ENCODE peak calls at places on chromosome 3, in eight cellular contexts. Z is activated naive CD4-positive, alpha-beta T cell; E is adrenal gland; K is choroid plexus epithelial cell; D is skeletal muscle cell; O is GM10248; B is bronchial epithelial cell; U is anterior cingulate cortex. R is an unnamed sample.

GRCh38 chr3:188972313-188972712 is 199.5 kb upstream of the TPRG1 start:
- DNase-seq in D (no peak), B (no peak), K (no peak), Z (no peak), E (no peak), U (no peak), O (no peak), R (no peak)

GRCh38 chr3:113063126-113063894 is 72.5 kb downstream of the GTPBP8 start:
- DNase-seq in O (no peak), U (no peak), E (no peak), Z (no peak), D (no peak), B (peak), K (no peak), R (no peak)

GRCh38 chr3:126543457-126544090 is 15.2 kb downstream of the C3orf22 start:
- DNase-seq in Z (no peak), D (no peak), E (no peak), B (no peak), K (no peak), O (no peak), U (no peak), R (no peak)

GRCh38 chr3:127483902-127484591 is 106.5 kb downstream of the TPRA1 start:
- DNase-seq in U (no peak), O (peak), E (peak), K (no peak), B (no peak), Z (no peak), D (no peak), R (no peak)

GRCh38 chr3:46369675-46370132 is 1.0 kb upstream of the CCR5 start:
- DNase-seq in B (no peak), Z (no peak), D (no peak), O (no peak), E (no peak), K (no peak), U (no peak), R (no peak)

GRCh38 chr3:46913644-46914043 is 36.1 kb downstream of the PTH1R start:
- DNase-seq in D (peak), Z (no peak), K (peak), B (peak), E (peak), U (no peak), O (no peak), R (no peak)

GRCh38 chr3:28840976-28841376 is 439.9 kb upstream of the RBMS3 start:
- DNase-seq in E (no peak), D (no peak), B (no peak), U (no peak), K (no peak), O (no peak), Z (no peak), R (no peak)

GRCh38 chr3:146184616-146185015 is 23.6 kb upstream of the PLOD2 start:
- DNase-seq in Z (no peak), E (peak), D (no peak), O (no peak), U (no peak), K (peak), B (peak), R (no peak)

GRCh38 chr3:125163739-125164601 is 48.6 kb downstream of the SLC12A8 start:
- DNase-seq in D (no peak), Z (no peak), K (peak), O (peak), E (no peak), B (peak), U (no peak), R (no peak)

GRCh38 chr3:147415337-147415736 is 6.2 kb downstream of the ZIC1 start:
- DNase-seq in D (no peak), Z (no peak), K (peak), U (no peak), O (no peak), B (no peak), E (no peak), R (no peak)

GRCh38 chr3:36418296-36418695 is 38.0 kb downstream of the STAC start:
- DNase-seq in B (peak), E (no peak), D (no peak), Z (no peak), O (no peak), U (no peak), K (peak), R (no peak)

GRCh38 chr3:110865934-110866333 is 205.7 kb upstream of the NECTIN3 start:
- DNase-seq in Z (no peak), K (no peak), B (no peak), D (no peak), O (no peak), U (no peak), E (no peak), R (no peak)

GRCh38 chr3:14216257-14217048 is 37.8 kb downstream of the LSM3 start:
- DNase-seq in Z (peak), K (peak), E (peak), B (peak), O (no peak), U (peak), D (no peak), R (peak)

GRCh38 chr3:183966361-183966791 is 51.3 kb downstream of the ABCC5 start:
- DNase-seq in O (no peak), U (no peak), Z (no peak), B (peak), D (no peak), E (no peak), K (no peak), R (no peak)

GRCh38 chr3:63303238-63303637 is 25.1 kb downstream of the SYNPR start:
- DNase-seq in E (no peak), Z (no peak), B (peak), U (no peak), K (no peak), O (no peak), D (no peak), R (no peak)

GRCh38 chr3:107927361-107928083 is 163.3 kb downstream of the CD47 start:
- DNase-seq in D (peak), E (peak), O (peak), K (peak), B (peak), Z (peak), U (peak), R (peak)

GRCh38 chr3:127512256-127512655 is 78.3 kb downstream of the TPRA1 start:
- DNase-seq in E (no peak), B (no peak), U (no peak), Z (no peak), D (no peak), K (no peak), O (no peak), R (no peak)

GRCh38 chr3:139320551-139321309 is 23.1 kb upstream of the MRPS22 start:
- DNase-seq in D (no peak), E (no peak), Z (no peak), O (no peak), U (no peak), B (no peak), K (no peak), R (no peak)

R was measured in activated T-helper 1 cell treated with anti-CD3 and anti-CD28 coated beads, Interleukin-2, amount 50 U/mL, for 16 hours.